ENCODE peak calls at places on chromosomes 6 and 20, in four cellular contexts. E is HEK293T, K is fibroblast of pulmonary artery, P is activated gamma-delta T cell treated with Interleukin-2 at 50 U/mL for 16 hours. F is an unnamed sample.

GRCh38 chr6:14423955-14424354 is 306.4 kb downstream of the CD83 start:
- DNase-seq in E (no peak), K (no peak), P (no peak), F (no peak)

GRCh38 chr20:45985573-45985972 is 13.6 kb upstream of the ZNF335 start:
- DNase-seq in E (no peak), K (peak; percentile 21), P (no peak), F (no peak)

GRCh38 chr6:73823046-73823735 is 127.2 kb downstream of the CD109 start:
- DNase-seq in E (no peak), K (no peak), P (no peak), F (no peak)

GRCh38 chr6:31308050-31308844 is 36.4 kb upstream of the HLA-C start:
- DNase-seq in E (no peak), K (no peak), P (peak; percentile 65), F (peak; percentile 57)

GRCh38 chr6:135871878-135872277 is 20.4 kb downstream of the PDE7B start:
- DNase-seq in E (no peak), K (peak; percentile 63), P (no peak), F (no peak)

GRCh38 chr6:27503436-27504030 is 30.6 kb upstream of the ZNF184 start:
- DNase-seq in E (peak; percentile 30), K (peak; percentile 84), P (peak; percentile 74), F (no peak)

GRCh38 chr6:159594106-159594749 is 98.8 kb downstream of the SOD2 start:
- DNase-seq in E (no peak), K (peak; percentile 18), P (no peak), F (no peak)

GRCh38 chr6:19772891-19773290 is 64.3 kb upstream of the ID4 start:
- DNase-seq in E (peak; percentile 12), K (no peak), P (no peak), F (no peak)

GRCh38 chr6:32148722-32149576 is 2.8 kb downstream of the PRRT1 start:
- DNase-seq in E (peak; percentile 48), K (no peak), P (peak; percentile 69), F (peak; percentile 66)

GRCh38 chr6:150599199-150600002 is at the start of gene PLEKHG1:
- DNase-seq in E (peak; percentile 88), K (peak; percentile 43), P (peak; percentile 34), F (peak; percentile 88)

GRCh38 chr20:61044499-61044898 is 207.6 kb upstream of the CDH4 start:
- DNase-seq in E (peak; percentile 16), K (no peak), P (no peak), F (no peak)

GRCh38 chr20:646107-646867 is 6.7 kb downstream of the SRXN1 start:
- DNase-seq in E (no peak), K (no peak), P (no peak), F (no peak)

GRCh38 chr6:170029416-170030283 is 261.2 kb downstream of the DLL1 start:
- DNase-seq in E (no peak), K (no peak), P (no peak), F (no peak)

GRCh38 chr6:170583736-170584180 is 679 bp downstream of the PDCD2 start:
- DNase-seq in E (peak; percentile 14), K (peak; percentile 10), P (no peak), F (no peak)

GRCh38 chr20:37727247-37727956 is 33.6 kb downstream of the CTNNBL1 start:
- DNase-seq in E (no peak), K (no peak), P (no peak), F (no peak)

GRCh38 chr6:37871616-37872384 is 52.3 kb downstream of the ZFAND3 start:
- DNase-seq in E (no peak), K (no peak), P (no peak), F (no peak)

GRCh38 chr20:3407426-3408250 is at the start of gene DNAAF9:
- DNase-seq in E (peak; percentile 90), K (peak; percentile 72), P (peak; percentile 61), F (peak; percentile 86)

GRCh38 chr6:141685416-141685815 is 447.3 kb upstream of the GJE1 start:
- DNase-seq in E (no peak), K (peak; percentile 3), P (no peak), F (no peak)

GRCh38 chr20:44023515-44024371 is 109.1 kb downstream of the TOX2 start:
- DNase-seq in E (no peak), K (no peak), P (no peak), F (no peak)

GRCh38 chr6:107690864-107691661 is 133.1 kb downstream of the SCML4 start:
- DNase-seq in E (no peak), K (peak; percentile 82), P (no peak), F (no peak)

GRCh38 chr20:24684954-24685691 is 215.7 kb downstream of the SYNDIG1 start:
- DNase-seq in E (no peak), K (no peak), P (no peak), F (no peak)

GRCh38 chr6:152271681-152272464 is 365.3 kb downstream of the SYNE1 start:
- DNase-seq in E (no peak), K (peak; percentile 57), P (no peak), F (no peak)

GRCh38 chr6:137878810-137879285 is 11.8 kb downstream of the TNFAIP3 start:
- DNase-seq in E (no peak), K (no peak), P (no peak), F (no peak)

GRCh38 chr6:77972334-77972733 is 319.5 kb downstream of the MEI4 start:
- DNase-seq in E (no peak), K (no peak), P (no peak), F (no peak)

GRCh38 chr6:90993771-90994170 is 406.9 kb upstream of the MAP3K7 start:
- DNase-seq in E (no peak), K (no peak), P (no peak), F (no peak)

GRCh38 chr6:137697267-137697938 is 169.7 kb upstream of the TNFAIP3 start:
- DNase-seq in E (no peak), K (peak; percentile 87), P (no peak), F (no peak)

GRCh38 chr20:1390552-1391403 is 2.1 kb downstream of the FKBP1A start:
- DNase-seq in E (no peak), K (no peak), P (no peak), F (no peak)

GRCh38 chr6:26032387-26033131 is 54.7 kb upstream of the HFE start:
- DNase-seq in E (no peak), K (peak; percentile 60), P (no peak), F (no peak)

GRCh38 chr20:4869290-4870193 is 131.8 kb downstream of the SLC23A2 start:
- DNase-seq in E (no peak), K (no peak), P (no peak), F (no peak)

GRCh38 chr6:139129284-139129683 is 5.6 kb upstream of the HECA start:
- DNase-seq in E (no peak), K (peak; percentile 50), P (no peak), F (no peak)

GRCh38 chr6:131000544-131000943 is 62.5 kb downstream of the EPB41L2 start:
- DNase-seq in E (no peak), K (no peak), P (no peak), F (no peak)

GRCh38 chr6:142047934-142048592 is 84.7 kb upstream of the GJE1 start:
- DNase-seq in E (no peak), K (no peak), P (no peak), F (no peak)

GRCh38 chr6:36962874-36963273 is 8.3 kb downstream of the PI16 start:
- DNase-seq in E (no peak), K (peak; percentile 68), P (peak; percentile 65), F (no peak)

GRCh38 chr6:49463612-49463967 is 420 bp downstream of the CENPQ start:
- DNase-seq in E (no peak), K (no peak), P (no peak), F (no peak)

GRCh38 chr20:51700809-51701285 is 67.3 kb downstream of the ATP9A start:
- DNase-seq in E (peak; percentile 59), K (peak; percentile 65), P (no peak), F (no peak)